ENCODE peak calls at places on chromosome 9, in nine cellular contexts. W, Q, E, K, P, A, N, S and Z are unnamed samples.

GRCh38 chr9:126532019-126532462 is 81.7 kb upstream of the LMX1B start:
- DNase-seq in A (no peak), N (no peak), K (no peak), E (no peak), Q (peak), W (no peak), S (no peak), P (no peak), Z (no peak)

GRCh38 chr9:36847781-36848673 is 186.0 kb downstream of the PAX5 start:
- DNase-seq in W (peak), S (no peak), Q (no peak), P (no peak), N (no peak), E (no peak), K (no peak), A (no peak), Z (no peak)

GRCh38 chr9:72935595-72935994 is 17.3 kb downstream of the ALDH1A1 start:
- DNase-seq in P (no peak), E (no peak), W (no peak), Q (no peak), N (no peak), A (no peak), K (no peak), S (no peak), Z (no peak)

GRCh38 chr9:118000581-118000980 is 296.4 kb downstream of the TLR4 start:
- DNase-seq in S (no peak), N (no peak), Q (no peak), K (no peak), P (no peak), A (no peak), W (no peak), E (no peak), Z (no peak)

GRCh38 chr9:90007516-90008430 is 403.0 kb downstream of the GADD45G start:
- DNase-seq in P (no peak), A (no peak), E (no peak), Q (no peak), S (no peak), W (no peak), K (no peak), N (no peak), Z (no peak)

GRCh38 chr9:135015986-135016640 is 71.4 kb upstream of the OLFM1 start:
- DNase-seq in A (no peak), E (no peak), N (no peak), S (no peak), Q (no peak), W (no peak), K (no peak), P (no peak), Z (no peak)

GRCh38 chr9:127267793-127268507 is 3.4 kb downstream of the GARNL3 start:
- DNase-seq in A (no peak), Q (no peak), K (no peak), W (no peak), P (no peak), S (no peak), E (no peak), N (no peak), Z (no peak)

GRCh38 chr9:84145780-84146179 is 165.2 kb downstream of the RMI1 start:
- DNase-seq in K (no peak), E (no peak), P (no peak), Q (no peak), N (no peak), S (no peak), A (no peak), W (no peak), Z (no peak)

DNA sequence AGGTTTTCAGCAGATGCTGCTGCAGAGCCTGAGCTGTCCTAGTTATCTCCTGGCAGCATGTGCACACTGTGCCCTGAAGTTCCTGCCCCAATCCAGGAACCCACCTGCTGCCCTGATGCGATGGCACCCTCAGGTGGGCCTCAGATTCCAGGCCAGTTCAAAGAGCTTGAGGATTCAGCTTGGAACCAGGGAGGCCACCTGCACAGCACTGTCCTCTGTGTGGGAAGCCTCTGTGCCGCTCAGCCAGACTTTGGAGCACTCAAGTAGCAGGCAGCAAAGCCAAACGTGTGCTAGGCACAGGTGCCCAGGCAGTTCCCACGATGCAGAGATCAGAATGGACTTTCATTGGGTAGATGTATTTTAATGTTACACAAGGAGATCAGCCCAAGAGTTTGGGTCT is 132.8 kb upstream of the RAPGEF1 start:
- DNase-seq in K (no peak), E (no peak), P (no peak), W (no peak), Q (peak), A (peak), N (no peak), S (no peak), Z (no peak)
- TF ChIP-seq CTCF in K (no peak), E (no peak), P (no peak), W (no peak), Q (no peak), A (no peak), N (no peak), S (no peak), Z (no peak)

GRCh38 chr9:111399211-111399739 is 69.3 kb upstream of the OR2K2 start:
- DNase-seq in Q (no peak), W (no peak), P (no peak), S (no peak), A (no peak), K (no peak), N (no peak), E (no peak), Z (no peak)

GRCh38 chr9:111400564-111400898 is 70.5 kb upstream of the OR2K2 start:
- DNase-seq in Q (no peak), W (no peak), K (no peak), N (no peak), E (no peak), P (no peak), A (no peak), S (no peak), Z (no peak)

GRCh38 chr9:111405701-111406100 is 75.7 kb upstream of the OR2K2 start:
- DNase-seq in W (no peak), K (no peak), E (no peak), A (no peak), P (no peak), Q (no peak), N (no peak), S (no peak), Z (no peak)

GRCh38 chr9:111393971-111394370 is 63.9 kb upstream of the OR2K2 start:
- DNase-seq in E (no peak), A (no peak), P (no peak), W (no peak), Q (no peak), N (no peak), S (no peak), K (no peak), Z (no peak)

DNA sequence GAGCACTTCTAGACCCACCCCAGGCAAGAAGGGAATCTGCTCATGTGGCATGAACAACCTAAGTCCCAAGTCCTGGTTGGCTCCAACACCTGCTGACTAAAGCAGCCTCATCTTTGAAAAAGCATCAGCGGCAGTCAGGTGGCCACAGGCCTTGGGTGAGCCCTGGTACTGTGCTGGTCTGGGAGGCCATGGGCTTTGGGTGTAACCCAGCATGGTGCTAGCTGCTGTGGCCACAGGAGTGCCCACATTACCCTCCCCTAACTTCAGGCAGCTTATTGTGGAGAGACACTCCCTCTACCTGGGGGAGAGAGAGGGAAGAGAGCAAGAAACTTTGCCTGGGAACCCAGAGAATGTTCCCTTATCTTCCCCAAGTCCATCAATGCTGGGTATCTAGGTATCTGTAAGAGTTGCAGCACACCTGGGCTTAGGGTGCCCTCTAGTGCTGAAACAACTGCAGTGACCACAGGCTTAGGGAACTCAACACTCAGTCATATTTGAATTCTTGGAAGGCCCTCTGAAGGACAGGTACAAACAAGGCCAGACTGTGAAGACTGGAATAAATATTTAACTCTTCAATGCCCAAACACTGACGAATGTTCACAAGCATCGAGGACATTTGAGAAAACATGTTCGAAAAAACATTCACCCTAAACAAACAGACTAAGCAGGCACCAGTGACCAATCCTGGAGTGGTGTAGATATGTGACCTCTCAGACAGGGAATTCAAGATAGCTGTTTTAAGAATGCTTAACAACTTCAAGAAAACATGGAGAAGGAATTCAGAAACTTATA is 69.9 kb upstream of the OR2K2 start:
- DNase-seq in Q (no peak), N (peak), S (no peak), W (no peak), K (no peak), A (no peak), P (no peak), E (peak), Z (peak)
- TF ChIP-seq CTCF in Q (no peak), N (peak), S (no peak), W (peak), K (no peak), A (peak), P (peak), E (peak), Z (peak)

DNA sequence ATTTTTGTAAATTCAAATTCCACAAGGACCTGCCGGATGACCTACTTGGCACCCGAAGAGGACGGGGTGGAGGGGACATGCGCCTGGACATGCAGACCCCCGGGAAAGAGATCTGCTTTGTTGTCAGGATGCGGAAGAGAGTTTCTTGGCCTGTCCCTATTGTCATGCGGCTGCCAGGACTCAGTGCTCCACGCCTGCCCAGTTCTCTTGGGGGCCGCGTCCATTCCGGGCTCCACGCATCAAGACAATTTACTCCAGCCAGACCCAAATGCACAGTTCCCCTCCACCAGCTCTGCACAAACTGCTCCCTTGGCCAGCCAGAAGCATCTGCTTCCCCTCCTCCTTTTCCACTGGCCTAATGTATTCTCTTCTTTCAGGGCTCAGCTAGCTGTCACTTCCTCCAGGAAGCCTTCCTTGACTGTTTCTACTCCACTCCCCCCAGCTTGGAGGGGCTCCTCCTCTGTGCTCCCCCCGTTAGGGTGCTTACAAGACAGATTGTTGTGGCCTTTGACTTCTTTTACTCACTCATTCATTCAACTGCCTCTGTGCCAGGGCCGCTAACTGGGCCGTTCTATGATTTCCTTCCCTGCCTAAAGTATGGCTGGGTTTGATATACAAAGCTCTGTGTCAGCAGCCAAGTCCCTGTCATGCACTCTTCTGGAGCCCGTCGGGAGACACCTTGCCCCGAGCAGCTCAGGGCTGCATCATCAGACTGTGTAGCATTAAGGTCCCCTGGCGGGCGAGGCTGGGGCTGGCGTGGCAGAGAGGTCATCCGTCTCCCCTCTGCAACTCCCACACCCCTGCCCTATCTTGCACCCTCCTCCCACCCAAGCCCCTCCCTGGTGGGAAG is 6.6 kb downstream of the FIBCD1 start:
- DNase-seq in N (no peak), S (no peak), W (peak), Q (no peak), P (no peak), A (peak), E (no peak), K (no peak), Z (no peak)
- TF ChIP-seq CTCF in N (no peak), S (no peak), W (no peak), Q (no peak), P (no peak), A (peak), E (no peak), K (no peak), Z (no peak)

GRCh38 chr9:130319944-130320696 is 54.6 kb downstream of the HMCN2 start:
- DNase-seq in W (no peak), N (no peak), A (no peak), K (no peak), S (no peak), P (no peak), Q (no peak), E (no peak), Z (no peak)

GRCh38 chr9:130321539-130321938 is 56.0 kb downstream of the HMCN2 start:
- DNase-seq in Q (no peak), A (no peak), K (no peak), N (no peak), W (no peak), S (no peak), P (no peak), E (no peak), Z (no peak)

GRCh38 chr9:130319300-130319699 is 53.7 kb downstream of the HMCN2 start:
- DNase-seq in W (peak), Q (no peak), A (no peak), P (no peak), K (no peak), E (no peak), N (no peak), S (no peak), Z (no peak)

GRCh38 chr9:130321082-130321481 is 55.5 kb downstream of the HMCN2 start:
- DNase-seq in S (no peak), N (no peak), Q (no peak), P (no peak), A (no peak), E (no peak), K (no peak), W (no peak), Z (no peak)

GRCh38 chr9:130320697-130321080 is 55.1 kb downstream of the HMCN2 start:
- DNase-seq in N (peak), S (no peak), P (no peak), A (peak), E (no peak), Q (no peak), W (peak), K (no peak), Z (no peak)
- TF ChIP-seq CTCF in N (no peak), S (no peak), P (no peak), A (peak), E (no peak), Q (no peak), W (peak), K (no peak), Z (no peak)

DNA sequence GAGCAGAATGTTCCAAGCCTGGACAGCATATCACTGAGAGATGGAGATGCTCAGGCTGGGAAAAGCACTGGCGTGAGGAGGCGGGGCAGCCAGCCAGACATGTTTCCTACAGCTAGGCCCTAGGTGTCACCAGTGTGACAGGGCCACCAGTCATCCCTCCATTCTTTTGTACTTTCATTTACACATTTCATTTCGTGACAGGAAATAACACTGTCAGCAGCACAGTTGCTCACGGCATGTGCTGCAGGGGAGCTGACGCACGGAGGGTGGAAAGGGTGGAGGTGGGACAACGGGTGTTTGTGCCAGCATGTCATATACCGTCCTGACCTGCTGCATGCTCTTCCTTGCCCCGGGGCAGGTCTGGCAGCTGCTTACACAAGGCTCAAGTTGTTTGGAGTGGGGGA is 14.8 kb upstream of the CEMIP2 start:
- DNase-seq in K (no peak), S (no peak), N (peak), W (no peak), Q (peak), E (no peak), A (peak), P (no peak), Z (peak)
- TF ChIP-seq CTCF in K (no peak), S (no peak), N (no peak), W (no peak), Q (no peak), E (peak), A (no peak), P (no peak), Z (no peak)

GRCh38 chr9:124839612-124840299 is 13.5 kb upstream of the WDR38 start:
- DNase-seq in P (no peak), A (no peak), N (no peak), W (peak), E (no peak), S (no peak), Q (no peak), K (no peak), Z (no peak)
- TF ChIP-seq CTCF in P (peak), A (peak), N (peak), W (peak), E (peak), S (peak), Q (peak), K (peak), Z (no peak)

GRCh38 chr9:129174724-129175514 is 3.1 kb downstream of the IER5L start:
- DNase-seq in W (peak), N (peak), K (peak), A (peak), S (peak), P (peak), E (peak), Q (peak), Z (peak)
- TF ChIP-seq CTCF in W (no peak), N (no peak), K (no peak), A (no peak), S (no peak), P (no peak), E (no peak), Q (no peak), Z (no peak)